ENCODE peak calls at places on chromosomes 3 and 15, in six cellular contexts. One of them, this sample, is unnamed.

GRCh38 chr3:14460342-14461005 is 58.1 kb downstream of the SLC6A6 start:
- DNase-seq in endothelial cell of umbilical vein: peak
- DNase-seq in HepG2: no peak
- DNase-seq in GM12878: no peak
- DNase-seq in K562: no peak
- DNase-seq in A549: no peak
- DNase-seq in this sample: no peak

GRCh38 chr15:71002321-71002720 is 109.7 kb downstream of the LRRC49 start:
- DNase-seq in GM12878: no peak
- DNase-seq in HepG2: no peak
- DNase-seq in endothelial cell of umbilical vein: peak
- DNase-seq in K562: no peak
- DNase-seq in A549: no peak
- DNase-seq in this sample: no peak

GRCh38 chr15:59298255-59298856 is 74.3 kb downstream of the MYO1E start:
- DNase-seq in K562: no peak
- DNase-seq in GM12878: peak
- DNase-seq in HepG2: no peak
- DNase-seq in A549: no peak
- DNase-seq in endothelial cell of umbilical vein: no peak
- DNase-seq in this sample: no peak

GRCh38 chr15:61169904-61170695 is 59.0 kb downstream of the RORA start:
- DNase-seq in A549: no peak
- DNase-seq in GM12878: peak
- DNase-seq in K562: no peak
- DNase-seq in HepG2: no peak
- DNase-seq in endothelial cell of umbilical vein: no peak
- DNase-seq in this sample: peak

GRCh38 chr15:58510715-58511465 is 79.1 kb downstream of the LIPC start:
- DNase-seq in K562: no peak
- DNase-seq in HepG2: no peak
- DNase-seq in endothelial cell of umbilical vein: peak
- DNase-seq in A549: no peak
- DNase-seq in GM12878: no peak
- DNase-seq in this sample: no peak

GRCh38 chr15:73899197-73900128 is 26.1 kb downstream of the TBC1D21 start:
- DNase-seq in GM12878: no peak
- DNase-seq in endothelial cell of umbilical vein: no peak
- DNase-seq in K562: no peak
- DNase-seq in A549: no peak
- DNase-seq in HepG2: no peak
- DNase-seq in this sample: no peak

GRCh38 chr3:129101370-129102138 is 20.1 kb downstream of the RAB43 start:
- DNase-seq in GM12878: no peak
- DNase-seq in K562: no peak
- DNase-seq in endothelial cell of umbilical vein: no peak
- DNase-seq in A549: no peak
- DNase-seq in HepG2: no peak
- DNase-seq in this sample: no peak

GRCh38 chr3:45666729-45667440 is 22.3 kb upstream of the SACM1L start:
- DNase-seq in endothelial cell of umbilical vein: peak
- DNase-seq in A549: no peak
- DNase-seq in GM12878: no peak
- DNase-seq in HepG2: no peak
- DNase-seq in K562: peak
- DNase-seq in this sample: no peak

GRCh38 chr15:82952156-82953081 is at the start of gene HOMER2:
- DNase-seq in GM12878: no peak
- DNase-seq in A549: peak
- DNase-seq in HepG2: peak
- DNase-seq in endothelial cell of umbilical vein: no peak
- DNase-seq in K562: no peak
- DNase-seq in this sample: peak

GRCh38 chr3:1275495-1275894 is 182.7 kb downstream of the CNTN6 start:
- DNase-seq in endothelial cell of umbilical vein: no peak
- DNase-seq in HepG2: no peak
- DNase-seq in K562: peak
- DNase-seq in A549: no peak
- DNase-seq in GM12878: no peak
- DNase-seq in this sample: peak

GRCh38 chr3:20136231-20136630 is 49.8 kb downstream of the SGO1 start:
- DNase-seq in K562: no peak
- DNase-seq in HepG2: no peak
- DNase-seq in A549: no peak
- DNase-seq in GM12878: no peak
- DNase-seq in endothelial cell of umbilical vein: no peak
- DNase-seq in this sample: no peak

GRCh38 chr3:184167786-184168185 is 6.9 kb upstream of the AP2M1 start:
- DNase-seq in A549: no peak
- DNase-seq in GM12878: no peak
- DNase-seq in HepG2: no peak
- DNase-seq in endothelial cell of umbilical vein: no peak
- DNase-seq in K562: no peak
- DNase-seq in this sample: no peak

GRCh38 chr15:34064443-34064842 is 25.4 kb upstream of the AVEN start:
- DNase-seq in endothelial cell of umbilical vein: no peak
- DNase-seq in A549: no peak
- DNase-seq in HepG2: no peak
- DNase-seq in GM12878: no peak
- DNase-seq in K562: no peak
- DNase-seq in this sample: no peak

GRCh38 chr3:58306662-58307286 is 454 bp downstream of the HTD2 start:
- DNase-seq in GM12878: no peak
- DNase-seq in K562: peak
- DNase-seq in endothelial cell of umbilical vein: peak
- DNase-seq in HepG2: peak
- DNase-seq in A549: peak
- DNase-seq in this sample: peak

GRCh38 chr3:62601238-62601856 is 228.0 kb upstream of the FEZF2 start:
- DNase-seq in K562: no peak
- DNase-seq in A549: no peak
- DNase-seq in endothelial cell of umbilical vein: peak
- DNase-seq in GM12878: no peak
- DNase-seq in HepG2: no peak
- DNase-seq in this sample: no peak

GRCh38 chr3:74575857-74576256 is 38.6 kb downstream of the CNTN3 start:
- DNase-seq in GM12878: no peak
- DNase-seq in K562: no peak
- DNase-seq in endothelial cell of umbilical vein: no peak
- DNase-seq in HepG2: no peak
- DNase-seq in A549: no peak
- DNase-seq in this sample: no peak

GRCh38 chr3:170178631-170179030 is 2.9 kb downstream of the PHC3 start:
- DNase-seq in HepG2: no peak
- DNase-seq in GM12878: no peak
- DNase-seq in endothelial cell of umbilical vein: no peak
- DNase-seq in A549: no peak
- DNase-seq in K562: no peak
- DNase-seq in this sample: peak

GRCh38 chr3:170179444-170179843 is 2.1 kb downstream of the PHC3 start:
- DNase-seq in K562: no peak
- DNase-seq in endothelial cell of umbilical vein: no peak
- DNase-seq in GM12878: no peak
- DNase-seq in A549: no peak
- DNase-seq in HepG2: no peak
- DNase-seq in this sample: no peak

GRCh38 chr3:170180952-170181876 is at the start of gene PHC3:
- DNase-seq in A549: peak
- DNase-seq in endothelial cell of umbilical vein: peak
- DNase-seq in K562: peak
- DNase-seq in HepG2: peak
- DNase-seq in GM12878: peak
- DNase-seq in this sample: peak

DNA sequence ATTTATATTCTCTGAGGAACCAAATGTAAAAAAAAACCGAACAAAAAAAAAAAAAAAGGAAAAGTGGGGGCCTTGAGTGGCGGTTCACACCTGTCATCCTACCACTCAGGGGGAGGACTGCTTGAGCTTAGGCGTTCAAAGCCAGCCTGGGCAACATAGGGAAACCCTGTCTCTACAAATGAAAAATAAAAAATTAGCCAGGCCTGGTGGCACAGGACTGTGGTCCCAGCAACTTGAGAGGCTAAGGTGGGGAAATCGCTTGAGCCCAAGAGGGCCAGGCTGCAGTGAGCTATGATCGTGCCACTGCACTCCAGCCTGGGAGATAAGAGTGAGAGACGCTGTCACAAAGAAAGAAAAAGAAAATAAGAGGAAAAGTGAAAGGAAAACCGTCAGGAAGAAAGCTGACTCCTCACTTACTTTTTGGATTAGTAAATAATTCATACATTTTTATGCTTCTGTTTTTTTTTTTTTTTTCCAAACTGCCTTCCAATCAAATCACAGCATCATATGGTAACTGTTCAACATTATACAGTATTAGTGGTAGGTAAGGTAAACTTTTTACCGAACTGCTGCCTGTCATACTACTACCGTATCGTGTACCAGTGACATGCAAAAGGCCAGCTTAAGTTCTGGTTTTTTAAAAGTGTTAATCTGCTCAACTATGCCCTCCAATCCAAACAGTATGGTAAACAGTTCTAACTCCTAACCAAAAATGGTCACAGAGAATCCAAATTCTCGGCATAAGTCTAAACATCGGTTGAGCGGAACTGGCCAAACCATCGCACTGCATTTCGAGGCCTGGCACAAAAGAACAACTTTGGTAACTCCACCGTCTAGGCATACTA is 1.2 kb downstream of the PHC3 start:
- DNase-seq in HepG2: no peak
- DNase-seq in endothelial cell of umbilical vein: peak
- DNase-seq in A549: peak
- DNase-seq in GM12878: no peak
- DNase-seq in K562: peak
- DNase-seq in this sample: peak
- TF ChIP-seq MYC in HepG2: no peak
- TF ChIP-seq MYC in endothelial cell of umbilical vein: no peak
- TF ChIP-seq MYC in A549: no peak
- TF ChIP-seq MYC in GM12878: no peak
- TF ChIP-seq MYC in K562: no peak
- TF ChIP-seq MYC in this sample: no peak

DNA sequence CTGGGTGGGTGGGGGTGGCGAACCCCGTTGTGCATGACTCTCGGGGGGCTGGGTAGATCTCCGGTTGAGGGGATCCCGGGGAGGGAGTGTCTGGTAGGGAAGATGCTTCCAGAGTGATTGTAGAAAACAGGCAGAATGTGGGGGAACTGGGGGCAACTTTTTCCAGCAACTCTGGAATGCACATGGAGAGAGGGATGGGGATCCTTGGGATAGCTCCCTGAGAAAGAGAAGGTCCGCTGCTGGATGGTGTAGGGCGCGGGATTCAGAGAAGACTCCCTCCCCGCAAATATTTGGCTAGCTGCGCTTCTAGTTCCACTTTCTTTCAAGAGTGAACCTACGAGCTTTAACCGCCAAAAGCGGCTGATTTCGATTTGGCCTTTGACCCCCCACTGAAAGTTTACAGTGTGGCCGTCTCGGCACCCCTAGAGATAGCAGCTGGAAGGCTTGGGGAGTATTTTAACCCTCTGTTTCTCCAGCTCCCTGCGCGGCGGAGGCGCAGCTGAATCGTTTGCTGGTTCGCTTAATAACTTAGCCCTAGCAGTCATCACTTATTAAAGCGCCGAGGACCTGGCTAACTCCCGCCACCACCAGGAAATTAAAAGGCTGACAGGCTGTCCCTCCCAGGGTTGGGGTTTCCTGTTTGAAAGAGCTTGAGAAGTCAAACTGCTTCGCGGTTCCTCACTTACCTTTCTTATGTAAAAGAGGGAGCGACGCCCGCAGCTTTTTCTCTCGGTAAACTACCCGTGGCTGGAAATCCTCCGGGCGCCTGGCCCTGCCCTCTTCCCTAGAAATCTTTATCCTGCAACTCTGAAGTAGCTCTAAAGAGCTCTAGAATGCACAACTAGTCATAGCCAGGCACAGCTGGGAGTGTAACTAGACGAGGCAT is 1.2 kb downstream of the PHLDB2 start:
- DNase-seq in HepG2: peak
- DNase-seq in GM12878: peak
- DNase-seq in K562: peak
- DNase-seq in endothelial cell of umbilical vein: peak
- DNase-seq in A549: peak
- DNase-seq in this sample: peak
- TF ChIP-seq CTCF in HepG2: peak
- TF ChIP-seq CTCF in GM12878: peak
- TF ChIP-seq CTCF in K562: no peak
- TF ChIP-seq CTCF in endothelial cell of umbilical vein: peak
- TF ChIP-seq CTCF in A549: peak
- TF ChIP-seq CTCF in this sample: peak

GRCh38 chr3:186483611-186484340 is 60.4 kb downstream of the CRYGS start:
- DNase-seq in endothelial cell of umbilical vein: no peak
- DNase-seq in K562: no peak
- DNase-seq in GM12878: no peak
- DNase-seq in HepG2: no peak
- DNase-seq in A549: no peak
- DNase-seq in this sample: no peak
- TF ChIP-seq MYC in endothelial cell of umbilical vein: no peak
- TF ChIP-seq MYC in K562: no peak
- TF ChIP-seq MYC in GM12878: no peak
- TF ChIP-seq MYC in HepG2: no peak
- TF ChIP-seq MYC in A549: no peak
- TF ChIP-seq MYC in this sample: no peak

DNA sequence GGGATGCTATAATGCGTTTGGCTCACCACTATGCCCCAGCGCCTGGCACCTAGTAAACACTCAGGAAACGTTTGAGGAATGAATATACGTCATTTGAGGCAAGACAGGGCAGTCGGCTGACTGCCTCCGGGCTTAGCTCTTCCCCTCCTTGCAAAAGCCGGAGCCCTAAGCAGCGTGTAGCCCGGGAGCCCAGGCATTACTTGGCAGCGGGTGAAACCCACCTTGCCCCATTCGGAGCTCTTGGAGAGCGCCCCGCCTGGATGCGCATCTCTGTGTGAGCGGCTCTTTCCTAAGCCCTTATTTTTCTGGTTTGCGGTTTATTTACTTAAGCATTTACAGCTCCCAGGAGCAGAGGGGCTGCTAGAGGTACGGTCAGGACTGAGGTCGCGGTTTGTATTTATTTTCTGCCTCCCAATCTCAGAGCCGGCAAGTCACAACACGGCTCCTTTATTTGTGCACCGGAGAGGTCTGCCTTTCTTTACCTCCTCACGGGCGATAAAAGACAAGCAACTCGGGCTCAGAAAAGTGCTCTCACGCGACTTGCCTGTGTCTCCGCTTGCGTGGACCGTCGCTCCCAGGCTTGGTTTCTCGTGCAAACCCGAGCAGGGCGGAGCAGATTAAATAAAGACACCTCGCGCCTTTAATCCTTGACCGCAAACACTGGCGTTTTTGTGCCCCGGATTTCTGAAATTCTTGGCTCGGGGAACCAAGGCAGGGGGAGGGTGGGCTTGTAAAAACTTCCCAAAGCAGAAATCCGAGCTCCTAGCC is 724 bp upstream of the ITPR1 start:
- DNase-seq in K562: peak
- DNase-seq in GM12878: no peak
- DNase-seq in HepG2: peak
- DNase-seq in endothelial cell of umbilical vein: peak
- DNase-seq in A549: peak
- DNase-seq in this sample: peak
- TF ChIP-seq CTCF in K562: no peak
- TF ChIP-seq CTCF in GM12878: no peak
- TF ChIP-seq CTCF in HepG2: peak
- TF ChIP-seq CTCF in endothelial cell of umbilical vein: no peak
- TF ChIP-seq CTCF in A549: no peak
- TF ChIP-seq CTCF in this sample: peak

GRCh38 chr3:150035910-150036661 is 65.4 kb upstream of the PFN2 start:
- DNase-seq in HepG2: no peak
- DNase-seq in K562: no peak
- DNase-seq in GM12878: no peak
- DNase-seq in endothelial cell of umbilical vein: no peak
- DNase-seq in A549: no peak
- DNase-seq in this sample: no peak
- TF ChIP-seq MYC in HepG2: no peak
- TF ChIP-seq MYC in K562: no peak
- TF ChIP-seq MYC in GM12878: no peak
- TF ChIP-seq MYC in endothelial cell of umbilical vein: no peak
- TF ChIP-seq MYC in A549: no peak
- TF ChIP-seq MYC in this sample: no peak